ENCODE peak calls at places on chromosome 6, in ten cellular contexts. F is body of pancreas, W is hypothalamus, O is COR-L47, U is activated T-helper 1 cell treated with Interleukin-2 at 50 U/mL for 16 hours, G is iPS-NIHi11, V is brain microvascular endothelial cell, A is foreskin fibroblast, Y is Daoy, C is sigmoid colon. I is an unnamed sample.

GRCh38 chr6:103819509-103819908 is 1040.2 kb downstream of the HACE1 start:
- DNase-seq in F (no peak), W (no peak), O (no peak), U (no peak), G (no peak), V (no peak), A (no peak), Y (no peak), C (no peak), I (no peak)

GRCh38 chr6:23003671-23004598 is 434.6 kb downstream of the HDGFL1 start:
- DNase-seq in F (no peak), W (no peak), O (no peak), U (no peak), G (no peak), V (peak), A (peak), Y (peak), C (peak), I (no peak)

GRCh38 chr6:142899101-142899760 is 45.7 kb downstream of the HIVEP2 start:
- DNase-seq in F (no peak), W (no peak), O (no peak), U (no peak), G (no peak), V (no peak), A (no peak), Y (no peak), C (no peak), I (no peak)

GRCh38 chr6:11654876-11655275 is 117.3 kb downstream of the TMEM170B start:
- DNase-seq in F (no peak), W (no peak), O (no peak), U (no peak), G (no peak), V (peak), A (peak), Y (no peak), C (no peak), I (no peak)

GRCh38 chr6:150395388-150396009 is 26.7 kb downstream of the IYD start:
- DNase-seq in F (peak), W (no peak), O (no peak), U (no peak), G (peak), V (peak), A (peak), Y (peak), C (no peak), I (peak)

GRCh38 chr6:37146735-37147157 is 23.2 kb upstream of the PIM1 start:
- DNase-seq in F (no peak), W (no peak), O (no peak), U (no peak), G (no peak), V (no peak), A (no peak), Y (no peak), C (no peak), I (no peak)

GRCh38 chr6:90537723-90538407 is 49.0 kb downstream of the MAP3K7 start:
- DNase-seq in F (no peak), W (no peak), O (no peak), U (no peak), G (no peak), V (peak), A (peak), Y (no peak), C (no peak), I (no peak)

GRCh38 chr6:100176321-100176950 is 182.4 kb upstream of the MCHR2 start:
- DNase-seq in F (no peak), W (no peak), O (no peak), U (no peak), G (peak), V (peak), A (peak), Y (peak), C (no peak), I (no peak)

GRCh38 chr6:85464722-85465150 is 14.9 kb downstream of the NT5E start:
- DNase-seq in F (no peak), W (no peak), O (no peak), U (no peak), G (no peak), V (peak), A (peak), Y (peak), C (no peak), I (no peak)

GRCh38 chr6:142943746-142944125 is 1.2 kb downstream of the HIVEP2 start:
- DNase-seq in F (no peak), W (no peak), O (no peak), U (peak), G (no peak), V (no peak), A (peak), Y (peak), C (no peak), I (no peak)

GRCh38 chr6:4128748-4129147 is 6.6 kb downstream of the ECI2 start:
- DNase-seq in F (no peak), W (no peak), O (no peak), U (no peak), G (no peak), V (peak), A (no peak), Y (no peak), C (no peak), I (no peak)

GRCh38 chr6:45477785-45478184 is 100.1 kb upstream of the SUPT3H start:
- DNase-seq in F (no peak), W (no peak), O (no peak), U (no peak), G (no peak), V (no peak), A (no peak), Y (no peak), C (no peak), I (no peak)

GRCh38 chr6:105113422-105113821 is 66.4 kb downstream of the POPDC3 start:
- DNase-seq in F (no peak), W (no peak), O (no peak), U (no peak), G (no peak), V (no peak), A (no peak), Y (no peak), C (no peak), I (no peak)

GRCh38 chr6:4577406-4577805 is 198.8 kb upstream of the CDYL start:
- DNase-seq in F (peak), W (no peak), O (no peak), U (no peak), G (no peak), V (peak), A (peak), Y (no peak), C (no peak), I (no peak)

GRCh38 chr6:66628917-66629316 is 921.9 kb upstream of the EYS start:
- DNase-seq in F (no peak), W (no peak), O (no peak), U (no peak), G (no peak), V (no peak), A (peak), Y (no peak), C (no peak), I (no peak)

GRCh38 chr6:53544050-53544499 is 826 bp downstream of the GCLC start:
- DNase-seq in F (no peak), W (no peak), O (no peak), U (no peak), G (no peak), V (no peak), A (peak), Y (peak), C (no peak), I (peak)

GRCh38 chr6:152246554-152247337 is 390.4 kb downstream of the SYNE1 start:
- DNase-seq in F (no peak), W (no peak), O (no peak), U (no peak), G (no peak), V (peak), A (peak), Y (no peak), C (no peak), I (no peak)

GRCh38 chr6:28953039-28953872 is 29.5 kb upstream of the TRIM27 start:
- DNase-seq in F (peak), W (no peak), O (peak), U (no peak), G (peak), V (peak), A (peak), Y (peak), C (no peak), I (peak)

GRCh38 chr6:70162972-70163371 is 139.9 kb downstream of the COL9A1 start:
- DNase-seq in F (no peak), W (no peak), O (no peak), U (no peak), G (no peak), V (no peak), A (no peak), Y (no peak), C (no peak), I (no peak)

GRCh38 chr6:31915756-31916155 is 11.8 kb upstream of the C2 start:
- DNase-seq in F (no peak), W (no peak), O (no peak), U (no peak), G (no peak), V (no peak), A (no peak), Y (no peak), C (no peak), I (no peak)

GRCh38 chr6:157089258-157089657 is 234.1 kb downstream of the TMEM242 start:
- DNase-seq in F (no peak), W (no peak), O (no peak), U (no peak), G (peak), V (peak), A (peak), Y (no peak), C (no peak), I (no peak)

GRCh38 chr6:166786704-166787293 is 159.7 kb upstream of the RPS6KA2 start:
- DNase-seq in F (no peak), W (no peak), O (peak), U (no peak), G (peak), V (peak), A (peak), Y (peak), C (no peak), I (no peak)

GRCh38 chr6:4809999-4810918 is 34.1 kb downstream of the CDYL start:
- DNase-seq in F (no peak), W (no peak), O (no peak), U (no peak), G (no peak), V (peak), A (peak), Y (peak), C (no peak), I (no peak)

GRCh38 chr6:41966961-41967311 is 25.3 kb upstream of the CCND3 start:
- DNase-seq in F (no peak), W (no peak), O (no peak), U (no peak), G (peak), V (peak), A (peak), Y (peak), C (peak), I (no peak)

GRCh38 chr6:43803783-43804549 is 34.0 kb downstream of the VEGFA start:
- DNase-seq in F (peak), W (no peak), O (no peak), U (no peak), G (no peak), V (no peak), A (peak), Y (peak), C (no peak), I (no peak)

GRCh38 chr6:72657798-72658197 is 35.9 kb downstream of the KCNQ5 start:
- DNase-seq in F (no peak), W (no peak), O (no peak), U (no peak), G (no peak), V (peak), A (peak), Y (no peak), C (no peak), I (no peak)

GRCh38 chr6:89589297-89590074 is 49.1 kb downstream of the LYRM2 start:
- DNase-seq in F (no peak), W (no peak), O (no peak), U (no peak), G (peak), V (no peak), A (no peak), Y (no peak), C (no peak), I (no peak)

GRCh38 chr6:101266063-101266462 is 127.4 kb upstream of the GRIK2 start:
- DNase-seq in F (no peak), W (no peak), O (no peak), U (no peak), G (no peak), V (no peak), A (no peak), Y (no peak), C (no peak), I (no peak)

GRCh38 chr6:144064402-144064830 is 31.0 kb downstream of the SF3B5 start:
- DNase-seq in F (peak), W (no peak), O (no peak), U (peak), G (peak), V (no peak), A (peak), Y (peak), C (peak), I (no peak)

GRCh38 chr6:340181-340955 is 48.1 kb downstream of the DUSP22 start:
- DNase-seq in F (no peak), W (no peak), O (no peak), U (no peak), G (no peak), V (no peak), A (no peak), Y (no peak), C (no peak), I (no peak)

GRCh38 chr6:474454-475185 is 83.1 kb downstream of the IRF4 start:
- DNase-seq in F (no peak), W (no peak), O (no peak), U (peak), G (no peak), V (peak), A (no peak), Y (peak), C (no peak), I (no peak)

GRCh38 chr6:119881416-119881815 is 531.9 kb upstream of the MAN1A1 start:
- DNase-seq in F (no peak), W (no peak), O (no peak), U (no peak), G (no peak), V (peak), A (peak), Y (peak), C (no peak), I (no peak)

GRCh38 chr6:63598001-63598250 is 25.6 kb downstream of the LOC128125822 start:
- DNase-seq in F (no peak), W (no peak), O (peak), U (no peak), G (no peak), V (no peak), A (no peak), Y (no peak), C (no peak), I (no peak)

GRCh38 chr6:148758492-148758891 is 11.7 kb downstream of the UST start:
- DNase-seq in F (no peak), W (no peak), O (no peak), U (no peak), G (no peak), V (no peak), A (no peak), Y (no peak), C (no peak), I (peak)

GRCh38 chr6:36752886-36753506 is 55.4 kb downstream of the RAB44 start:
- DNase-seq in F (no peak), W (no peak), O (no peak), U (no peak), G (no peak), V (no peak), A (no peak), Y (no peak), C (no peak), I (no peak)

GRCh38 chr6:12537389-12537788 is 179.2 kb upstream of the PHACTR1 start:
- DNase-seq in F (no peak), W (no peak), O (no peak), U (no peak), G (no peak), V (peak), A (no peak), Y (peak), C (no peak), I (no peak)

I was measured in caudate nucleus.